ENCODE peak calls at places on chromosomes 13 and 19, in nine cellular contexts. U is fibroblast of lung; H is hepatocyte; Y is neural progenitor cell; B is CD4-positive, alpha-beta memory T cell; P is Peyer's patch; I is endodermal cell; A is dorsolateral prefrontal cortex; W is caudate nucleus. Q is an unnamed sample.

GRCh38 chr19:2100719-2101061 is 4.0 kb downstream of the IZUMO4 start:
- DNase-seq in U (no peak), H (no peak), Y (no peak), B (no peak), P (no peak), I (no peak), A (no peak), W (no peak), Q (no peak)

GRCh38 chr19:2798733-2799132 is 13.4 kb downstream of the THOP1 start:
- DNase-seq in U (no peak), H (no peak), Y (no peak), B (no peak), P (no peak), I (no peak), A (no peak), W (no peak), Q (no peak)

GRCh38 chr13:110412132-110412912 is 105.2 kb downstream of the COL4A2 start:
- DNase-seq in U (peak), H (peak), Y (peak), B (peak), P (peak), I (peak), A (peak), W (peak), Q (peak)

GRCh38 chr19:789473-790052 is 7.7 kb upstream of the PTBP1 start:
- DNase-seq in U (no peak), H (no peak), Y (peak), B (no peak), P (no peak), I (no peak), A (no peak), W (no peak), Q (no peak)

GRCh38 chr19:5801796-5802616 is 2.9 kb upstream of the NRTN start:
- DNase-seq in U (peak), H (peak), Y (peak), B (no peak), P (no peak), I (peak), A (no peak), W (no peak), Q (no peak)

GRCh38 chr13:27007166-27007565 is 164.4 kb downstream of the USP12 start:
- DNase-seq in U (no peak), H (no peak), Y (peak), B (no peak), P (no peak), I (peak), A (peak), W (peak), Q (no peak)

GRCh38 chr13:44627441-44627840 is 51.3 kb upstream of the TSC22D1 start:
- DNase-seq in U (no peak), H (no peak), Y (no peak), B (no peak), P (no peak), I (no peak), A (no peak), W (no peak), Q (no peak)

GRCh38 chr13:35699805-35700204 is 223.3 kb upstream of the MAB21L1 start:
- DNase-seq in U (peak), H (peak), Y (no peak), B (no peak), P (no peak), I (no peak), A (no peak), W (no peak), Q (no peak)

GRCh38 chr19:16829822-16830289 is 658 bp downstream of the SIN3B start:
- DNase-seq in U (no peak), H (no peak), Y (no peak), B (no peak), P (no peak), I (no peak), A (no peak), W (no peak), Q (peak)

GRCh38 chr19:39196860-39197562 is at the start of gene NCCRP1:
- DNase-seq in U (no peak), H (no peak), Y (peak), B (no peak), P (no peak), I (peak), A (no peak), W (no peak), Q (no peak)

GRCh38 chr13:50400035-50400726 is 384.9 kb downstream of the KCNRG start:
- DNase-seq in U (peak), H (no peak), Y (no peak), B (no peak), P (no peak), I (no peak), A (peak), W (peak), Q (no peak)

GRCh38 chr13:53200498-53201453 is 172.2 kb downstream of the OLFM4 start:
- DNase-seq in U (peak), H (peak), Y (peak), B (no peak), P (no peak), I (peak), A (no peak), W (peak), Q (peak)

GRCh38 chr19:2336528-2337328 is 8.2 kb downstream of the SPPL2B start:
- DNase-seq in U (no peak), H (no peak), Y (no peak), B (no peak), P (no peak), I (no peak), A (no peak), W (no peak), Q (no peak)

GRCh38 chr13:113034451-113035208 is 65.6 kb downstream of the MCF2L start:
- DNase-seq in U (peak), H (peak), Y (peak), B (no peak), P (no peak), I (peak), A (peak), W (peak), Q (peak)

GRCh38 chr13:80084086-80084676 is 256.7 kb downstream of the SPRY2 start:
- DNase-seq in U (peak), H (peak), Y (no peak), B (no peak), P (no peak), I (no peak), A (no peak), W (no peak), Q (peak)

GRCh38 chr19:38891791-38892190 is 7.6 kb downstream of the SIRT2 start:
- DNase-seq in U (no peak), H (no peak), Y (no peak), B (no peak), P (no peak), I (peak), A (peak), W (no peak), Q (no peak)

GRCh38 chr13:95643471-95643813 is 1.1 kb downstream of the DZIP1 start:
- DNase-seq in U (peak), H (peak), Y (peak), B (no peak), P (no peak), I (peak), A (no peak), W (no peak), Q (peak)

GRCh38 chr19:52621376-52621775 is 16.8 kb downstream of the ZNF83 start:
- DNase-seq in U (no peak), H (no peak), Y (no peak), B (no peak), P (no peak), I (no peak), A (no peak), W (no peak), Q (no peak)

GRCh38 chr13:93797463-93797862 is 570.9 kb downstream of the GPC6 start:
- DNase-seq in U (no peak), H (no peak), Y (no peak), B (no peak), P (no peak), I (no peak), A (no peak), W (no peak), Q (no peak)

GRCh38 chr13:78137404-78138142 is 218.9 kb upstream of the EDNRB start:
- DNase-seq in U (peak), H (peak), Y (peak), B (peak), P (no peak), I (peak), A (peak), W (peak), Q (peak)

GRCh38 chr13:109782066-109782822 is 4.1 kb downstream of the IRS2 start:
- DNase-seq in U (no peak), H (no peak), Y (no peak), B (no peak), P (no peak), I (no peak), A (no peak), W (no peak), Q (no peak)

GRCh38 chr19:37983153-37983552 is 76.1 kb downstream of the SIPA1L3 start:
- DNase-seq in U (peak), H (no peak), Y (no peak), B (no peak), P (no peak), I (no peak), A (no peak), W (no peak), Q (no peak)

GRCh38 chr19:45217957-45218334 is 27.3 kb downstream of the EXOC3L2 start:
- DNase-seq in U (no peak), H (no peak), Y (no peak), B (no peak), P (no peak), I (no peak), A (no peak), W (no peak), Q (no peak)

GRCh38 chr13:83709751-83710515 is 172.3 kb downstream of the SLITRK1 start:
- DNase-seq in U (no peak), H (no peak), Y (no peak), B (no peak), P (no peak), I (no peak), A (no peak), W (no peak), Q (peak)

GRCh38 chr19:8302734-8303133 is 5.4 kb downstream of the CD320 start:
- DNase-seq in U (no peak), H (no peak), Y (no peak), B (no peak), P (peak), I (no peak), A (no peak), W (no peak), Q (no peak)

GRCh38 chr13:23743269-23743668 is 145.9 kb downstream of the MIPEP start:
- DNase-seq in U (no peak), H (no peak), Y (no peak), B (peak), P (no peak), I (no peak), A (no peak), W (no peak), Q (no peak)

GRCh38 chr13:95378603-95379002 is 77.4 kb upstream of the ABCC4 start:
- DNase-seq in U (no peak), H (no peak), Y (no peak), B (no peak), P (no peak), I (no peak), A (no peak), W (no peak), Q (no peak)

GRCh38 chr13:20728579-20729300 is 25.2 kb downstream of the IL17D start:
- DNase-seq in U (no peak), H (no peak), Y (no peak), B (no peak), P (no peak), I (no peak), A (no peak), W (no peak), Q (no peak)

GRCh38 chr13:77779461-77780272 is 82.2 kb downstream of the SLAIN1 start:
- DNase-seq in U (peak), H (peak), Y (peak), B (peak), P (no peak), I (peak), A (peak), W (no peak), Q (peak)

GRCh38 chr13:37136187-37136586 is 30.7 kb upstream of the CSNK1A1L start:
- DNase-seq in U (no peak), H (no peak), Y (no peak), B (no peak), P (no peak), I (no peak), A (no peak), W (no peak), Q (no peak)

GRCh38 chr19:51726049-51726448 is 2.3 kb upstream of the HAS1 start:
- DNase-seq in U (peak), H (peak), Y (no peak), B (no peak), P (no peak), I (peak), A (peak), W (peak), Q (peak)

GRCh38 chr19:32357720-32358119 is 12.3 kb downstream of the ZNF507 start:
- DNase-seq in U (peak), H (no peak), Y (no peak), B (no peak), P (no peak), I (no peak), A (no peak), W (no peak), Q (no peak)

GRCh38 chr19:51694318-51695085 is 1.4 kb downstream of the SPACA6 start:
- DNase-seq in U (no peak), H (no peak), Y (no peak), B (no peak), P (no peak), I (no peak), A (no peak), W (no peak), Q (no peak)

GRCh38 chr19:30671622-30672051 is 299.5 kb downstream of the ZNF536 start:
- DNase-seq in U (peak), H (no peak), Y (no peak), B (no peak), P (no peak), I (peak), A (no peak), W (no peak), Q (no peak)

GRCh38 chr13:24076636-24077035 is 83.9 kb upstream of the SPATA13 start:
- DNase-seq in U (no peak), H (no peak), Y (no peak), B (no peak), P (no peak), I (no peak), A (no peak), W (no peak), Q (no peak)

GRCh38 chr13:38346764-38347163 is 2.9 kb upstream of the UFM1 start:
- DNase-seq in U (no peak), H (no peak), Y (no peak), B (no peak), P (no peak), I (no peak), A (no peak), W (no peak), Q (no peak)

DNA sequence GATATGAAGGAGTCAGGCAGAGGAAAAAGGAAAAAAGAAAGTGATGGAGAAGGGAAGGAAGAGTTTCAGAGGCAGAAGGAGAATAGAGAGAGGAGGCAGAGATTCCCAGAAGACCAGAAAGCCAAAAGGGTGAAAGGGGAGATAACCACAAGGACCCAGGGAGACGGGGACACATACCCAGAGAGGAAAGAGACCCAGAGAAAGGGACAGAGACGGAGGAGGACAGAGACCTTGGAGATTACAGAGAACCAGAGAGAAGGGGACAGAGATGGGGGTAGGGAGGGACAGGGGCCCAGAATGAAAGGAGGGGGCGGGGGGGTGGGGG is 1.4 kb downstream of the PTH2 start:
- DNase-seq in U (no peak), H (no peak), Y (no peak), B (no peak), P (no peak), I (no peak), A (no peak), W (no peak), Q (no peak)
- H3K27ac ChIP-seq in U (no peak), H (no peak), Y (no peak), B (no peak), P (no peak), I (no peak), A (no peak), W (no peak), Q (no peak)

GRCh38 chr19:43847884-43848283 is 20.8 kb downstream of the ZNF283 start:
- DNase-seq in U (no peak), H (no peak), Y (peak), B (no peak), P (no peak), I (no peak), A (no peak), W (no peak), Q (no peak)

GRCh38 chr19:43848821-43849220 is 21.7 kb downstream of the ZNF283 start:
- DNase-seq in U (no peak), H (no peak), Y (no peak), B (no peak), P (no peak), I (no peak), A (no peak), W (no peak), Q (no peak)

GRCh38 chr19:43841990-43842389 is 14.9 kb downstream of the ZNF283 start:
- DNase-seq in U (no peak), H (no peak), Y (no peak), B (no peak), P (no peak), I (no peak), A (no peak), W (no peak), Q (no peak)

DNA sequence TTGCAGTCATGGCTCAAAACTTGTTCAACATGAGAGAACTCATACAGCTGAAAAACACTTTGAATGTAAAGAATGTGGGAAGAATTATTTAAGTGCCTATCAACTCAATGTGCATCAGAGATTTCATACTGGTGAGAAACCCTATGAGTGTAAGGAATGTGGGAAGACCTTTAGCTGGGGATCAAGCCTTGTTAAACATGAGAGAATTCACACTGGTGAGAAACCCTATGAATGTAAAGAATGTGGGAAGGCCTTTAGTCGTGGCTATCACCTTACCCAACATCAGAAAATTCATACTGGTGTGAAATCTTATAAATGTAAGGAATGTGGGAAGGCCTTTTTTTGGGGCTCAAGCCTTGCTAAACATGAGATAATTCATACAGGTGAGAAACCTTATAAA is 20.1 kb downstream of the ZNF283 start:
- DNase-seq in U (no peak), H (no peak), Y (no peak), B (no peak), P (no peak), I (no peak), A (no peak), W (no peak), Q (no peak)
- H3K27ac ChIP-seq in U (no peak), H (no peak), Y (no peak), B (no peak), P (no peak), I (no peak), A (no peak), W (no peak), Q (no peak)

DNA sequence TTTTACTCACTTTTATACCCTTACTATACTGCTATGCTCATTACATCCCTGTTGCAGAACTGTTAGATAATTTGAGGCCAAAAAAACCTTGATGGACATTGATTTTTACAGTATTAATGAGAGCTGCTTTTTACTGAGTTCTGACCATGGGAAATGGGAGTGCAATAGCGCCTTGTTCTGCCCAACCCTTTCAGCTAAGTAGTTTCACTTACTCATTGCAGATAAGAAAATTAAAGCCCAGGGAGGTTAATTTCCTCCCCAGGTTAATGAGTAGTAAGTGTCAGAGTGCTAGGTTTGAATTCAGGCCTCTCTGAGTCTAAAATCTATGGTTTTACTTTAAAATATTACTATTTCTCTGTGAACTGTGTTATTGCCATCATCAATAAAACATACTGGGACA is 93.6 kb upstream of the RAP2A start:
- DNase-seq in U (no peak), H (no peak), Y (no peak), B (no peak), P (no peak), I (no peak), A (no peak), W (no peak), Q (no peak)
- H3K27ac ChIP-seq in U (no peak), H (peak), Y (no peak), B (no peak), P (peak), I (no peak), A (peak), W (no peak), Q (no peak)

DNA sequence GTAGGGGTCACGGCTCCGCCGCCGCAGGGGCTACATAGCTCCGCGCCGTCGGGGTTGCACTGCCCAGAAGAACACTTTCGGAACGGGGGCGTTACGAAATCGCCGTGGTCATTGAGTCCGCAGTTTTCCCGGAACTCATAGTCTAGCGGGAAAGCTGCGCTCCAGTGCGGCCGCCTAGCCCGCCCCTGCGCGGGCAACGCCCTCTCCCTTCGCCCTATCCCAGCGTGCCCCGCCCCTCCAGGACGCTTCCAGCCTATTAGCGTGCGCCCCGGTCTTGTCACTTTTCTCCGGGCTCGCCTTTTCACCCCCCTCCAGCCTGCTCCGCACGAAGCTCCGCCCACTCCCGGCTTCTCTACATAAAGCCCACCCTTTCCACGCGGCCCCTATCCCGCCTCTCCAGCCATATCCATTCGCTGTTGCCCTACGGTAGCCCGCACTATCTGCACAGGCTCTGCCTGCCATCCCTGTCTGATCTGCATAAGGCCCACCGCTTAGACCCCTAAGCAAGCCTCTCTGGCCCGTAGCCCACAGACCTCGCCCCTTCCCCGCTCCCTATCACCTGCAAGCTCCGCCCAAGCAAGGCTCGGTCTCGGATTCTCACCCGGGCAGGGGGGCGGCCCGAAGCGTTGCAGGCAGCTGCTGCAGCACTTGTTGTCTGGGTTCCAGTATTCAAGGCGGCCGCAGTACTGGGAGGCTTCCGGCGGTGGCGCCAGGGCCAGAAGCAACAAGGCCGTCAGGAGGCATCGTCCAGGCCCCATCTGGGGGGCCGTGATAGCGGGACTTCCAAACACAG is 1.6 kb downstream of the IGFLR1 start:
- DNase-seq in U (peak), H (peak), Y (peak), B (peak), P (peak), I (peak), A (peak), W (peak), Q (peak)
- H3K27ac ChIP-seq in U (peak), H (peak), Y (peak), B (peak), P (peak), I (peak), A (peak), W (peak), Q (peak)

DNA sequence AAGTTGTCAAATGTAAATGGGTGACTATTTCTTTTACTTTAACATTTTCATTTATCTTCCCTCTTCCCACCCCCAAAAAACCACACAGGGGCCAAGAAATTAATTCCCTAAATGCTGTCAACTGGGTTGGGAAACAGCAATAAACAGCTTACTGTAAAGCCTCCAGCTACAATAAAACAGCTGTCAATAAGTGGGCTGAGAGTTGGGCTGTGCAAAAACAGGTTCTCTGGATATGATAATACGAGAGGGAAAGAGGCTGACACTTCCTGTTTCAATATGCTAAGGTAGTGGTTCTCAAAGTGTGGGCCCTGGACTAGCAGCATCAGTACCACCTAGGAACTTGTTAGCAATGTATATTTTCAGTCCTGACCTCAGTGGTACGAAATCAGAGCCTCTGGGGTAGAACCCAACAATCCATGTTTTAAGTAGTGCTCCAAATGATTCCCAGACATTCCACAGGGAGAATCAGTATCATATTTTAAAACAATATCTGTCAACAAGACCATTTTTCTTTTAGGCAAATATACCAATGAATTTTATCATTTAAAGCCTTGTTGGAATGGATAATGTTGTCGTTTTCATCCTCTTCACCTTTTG is 8.4 kb downstream of the PCDH9 start:
- DNase-seq in U (no peak), H (no peak), Y (no peak), B (no peak), P (no peak), I (no peak), A (no peak), W (no peak), Q (no peak)
- H3K27ac ChIP-seq in U (no peak), H (no peak), Y (no peak), B (no peak), P (no peak), I (no peak), A (peak), W (no peak), Q (no peak)

Q was measured in RWPE1.